ENCODE peak calls at places on chromosomes 12 and 14, in seven cellular contexts. S, K, X, W, P, Z and C are unnamed samples.

GRCh38 chr14:85566603-85567002 is 36.7 kb downstream of the FLRT2 start:
- DNase-seq in W (no peak), K (peak), X (peak), S (no peak), Z (no peak), P (no peak), C (peak)

GRCh38 chr14:96062010-96062409 is 22.8 kb downstream of the C14orf132 start:
- DNase-seq in P (no peak), X (no peak), K (no peak), S (no peak), W (peak), Z (no peak), C (no peak)

GRCh38 chr12:72547593-72547992 is 275.4 kb downstream of the TRHDE start:
- DNase-seq in W (no peak), P (peak), K (no peak), S (no peak), X (no peak), Z (no peak), C (peak)

GRCh38 chr14:25400607-25401206 is 350.8 kb upstream of the STXBP6 start:
- DNase-seq in W (peak), K (peak), Z (peak), S (peak), P (peak), X (peak), C (peak)

GRCh38 chr12:12432373-12432772 is 75.5 kb downstream of the BORCS5 start:
- DNase-seq in K (peak), X (no peak), W (no peak), Z (no peak), S (no peak), P (no peak), C (peak)

GRCh38 chr12:96398422-96399080 is 1.7 kb downstream of the CDK17 start:
- DNase-seq in P (peak), W (no peak), Z (no peak), K (peak), X (peak), S (no peak), C (peak)

GRCh38 chr14:32713856-32714255 is 224.8 kb upstream of the NPAS3 start:
- DNase-seq in Z (no peak), S (no peak), X (no peak), K (no peak), W (no peak), P (no peak), C (no peak)

GRCh38 chr12:116832353-116832752 is 48.9 kb downstream of the HRK start:
- DNase-seq in P (no peak), Z (no peak), K (no peak), W (no peak), S (no peak), X (no peak), C (no peak)

GRCh38 chr12:132227782-132228417 is 83.6 kb downstream of the NOC4L start:
- DNase-seq in X (no peak), K (no peak), S (no peak), Z (no peak), W (no peak), P (no peak), C (no peak)

GRCh38 chr14:75254901-75255300 is 23.7 kb upstream of the FOS start:
- DNase-seq in K (no peak), W (peak), P (peak), S (no peak), Z (no peak), X (peak), C (no peak)

GRCh38 chr12:57520008-57520726 is at the start of gene DDIT3:
- DNase-seq in P (peak), S (peak), Z (peak), W (peak), K (peak), X (peak), C (peak)

GRCh38 chr14:81638656-81639055 is 105.0 kb upstream of the SEL1L start:
- DNase-seq in K (no peak), S (no peak), P (no peak), W (no peak), Z (no peak), X (no peak), C (no peak)

GRCh38 chr12:58306266-58306995 is 365.1 kb downstream of the ATP23 start:
- DNase-seq in P (no peak), X (peak), K (no peak), W (no peak), Z (no peak), S (no peak), C (no peak)

GRCh38 chr14:23660290-23661226 is 24.4 kb downstream of the DHRS2 start:
- DNase-seq in K (no peak), S (no peak), W (peak), P (no peak), Z (no peak), X (no peak), C (no peak)

GRCh38 chr14:98822917-98823316 is 449.1 kb downstream of the BCL11B start:
- DNase-seq in K (no peak), Z (no peak), X (peak), W (no peak), S (no peak), P (peak), C (no peak)

GRCh38 chr14:89214221-89214965 is 202.6 kb downstream of the FOXN3 start:
- DNase-seq in K (no peak), S (peak), P (peak), X (peak), Z (no peak), W (no peak), C (no peak)

GRCh38 chr14:94611179-94611578 is 1.0 kb upstream of the SERPINA3 start:
- DNase-seq in Z (no peak), K (no peak), W (no peak), S (no peak), X (no peak), P (no peak), C (no peak)

GRCh38 chr12:116427200-116427932 is 131.8 kb upstream of the MAP1LC3B2 start:
- DNase-seq in S (no peak), K (peak), Z (peak), W (peak), X (peak), P (peak), C (no peak)

GRCh38 chr12:123660328-123660727 is 10.6 kb upstream of the TCTN2 start:
- DNase-seq in S (no peak), P (no peak), K (peak), Z (no peak), W (no peak), X (peak), C (peak)

GRCh38 chr12:89731614-89732013 is 23.0 kb upstream of the ATP2B1 start:
- DNase-seq in Z (no peak), X (peak), K (peak), S (no peak), P (no peak), W (no peak), C (peak)

GRCh38 chr12:50086148-50086547 is 1.0 kb downstream of the SMARCD1 start:
- DNase-seq in K (no peak), W (no peak), Z (no peak), X (no peak), P (peak), S (no peak), C (no peak)

GRCh38 chr12:62259311-62259992 is 752 bp upstream of the USP15 start:
- DNase-seq in Z (no peak), S (no peak), K (no peak), W (no peak), P (no peak), X (no peak), C (no peak)

GRCh38 chr14:22824711-22825359 is 4.9 kb upstream of the MRPL52 start:
- DNase-seq in X (no peak), Z (no peak), P (peak), W (no peak), K (peak), S (no peak), C (peak)

GRCh38 chr12:6961695-6962284 is 8.7 kb downstream of the PHB2 start:
- DNase-seq in W (peak), X (peak), Z (peak), K (peak), P (peak), S (peak), C (peak)

GRCh38 chr12:89492883-89493282 is 31.7 kb downstream of the GALNT4 start:
- DNase-seq in Z (no peak), K (no peak), P (no peak), W (no peak), S (no peak), X (no peak), C (no peak)

GRCh38 chr12:117867348-117867747 is 101.4 kb downstream of the KSR2 start:
- DNase-seq in X (no peak), K (no peak), Z (no peak), S (no peak), P (no peak), W (no peak), C (no peak)

GRCh38 chr12:124655317-124656213 is 88.2 kb upstream of the NCOR2 start:
- DNase-seq in W (peak), K (peak), P (peak), Z (peak), S (peak), X (peak), C (peak)

GRCh38 chr12:19239616-19240234 is 110.2 kb downstream of the PLEKHA5 start:
- DNase-seq in K (no peak), P (peak), X (no peak), S (no peak), Z (no peak), W (no peak), C (peak)

GRCh38 chr12:109581856-109582255 is 8.3 kb downstream of the MVK start:
- DNase-seq in X (peak), K (peak), P (no peak), S (no peak), W (no peak), Z (no peak), C (peak)

GRCh38 chr12:12267801-12268200 is 957 bp upstream of the LRP6 start:
- DNase-seq in Z (no peak), S (no peak), W (peak), K (no peak), X (no peak), P (peak), C (no peak)

GRCh38 chr12:70645494-70646317 is 8.5 kb upstream of the PTPRB start:
- DNase-seq in X (peak), K (peak), S (no peak), W (peak), Z (no peak), P (peak), C (peak)

GRCh38 chr14:95498622-95499353 is 17.7 kb downstream of the SYNE3 start:
- DNase-seq in P (no peak), K (no peak), W (no peak), X (no peak), S (no peak), Z (no peak), C (peak)

GRCh38 chr14:95527392-95528002 is 7.4 kb upstream of the GLRX5 start:
- DNase-seq in W (no peak), K (peak), X (peak), S (no peak), P (no peak), Z (no peak), C (peak)

GRCh38 chr14:80434574-80435321 is 223.4 kb upstream of the DIO2 start:
- DNase-seq in Z (no peak), S (no peak), X (peak), P (peak), W (peak), K (peak), C (peak)

GRCh38 chr14:54814076-54814475 is 88.5 kb downstream of the GCH1 start:
- DNase-seq in W (peak), X (no peak), P (peak), K (no peak), Z (peak), S (no peak), C (no peak)

GRCh38 chr12:106084048-106084671 is 54.6 kb downstream of the NUAK1 start:
- DNase-seq in Z (peak), K (peak), W (peak), P (peak), S (peak), X (peak), C (peak)

GRCh38 chr12:57008113-57008687 is 1.9 kb upstream of the ZBTB39 start:
- DNase-seq in P (peak), K (peak), S (peak), W (no peak), Z (no peak), X (peak), C (peak)

GRCh38 chr14:59918824-59919581 is 941 bp upstream of the LRRC9 start:
- DNase-seq in X (peak), Z (no peak), P (peak), S (peak), W (no peak), K (peak), C (peak)

GRCh38 chr14:54774824-54775223 is 127.8 kb downstream of the GCH1 start:
- DNase-seq in S (no peak), W (no peak), Z (no peak), X (no peak), P (no peak), K (no peak), C (no peak)

GRCh38 chr14:101598571-101599233 is 37.4 kb downstream of the DIO3 start:
- DNase-seq in W (no peak), X (no peak), K (no peak), P (no peak), Z (no peak), S (no peak), C (no peak)

GRCh38 chr12:5440973-5441372 is 9.1 kb downstream of the NTF3 start:
- DNase-seq in S (no peak), P (no peak), Z (no peak), K (no peak), X (no peak), W (no peak), C (peak)
- H4K8ac ChIP-seq in S (no peak), P (no peak), Z (no peak), K (no peak), X (no peak), W (no peak), C (peak)

DNA sequence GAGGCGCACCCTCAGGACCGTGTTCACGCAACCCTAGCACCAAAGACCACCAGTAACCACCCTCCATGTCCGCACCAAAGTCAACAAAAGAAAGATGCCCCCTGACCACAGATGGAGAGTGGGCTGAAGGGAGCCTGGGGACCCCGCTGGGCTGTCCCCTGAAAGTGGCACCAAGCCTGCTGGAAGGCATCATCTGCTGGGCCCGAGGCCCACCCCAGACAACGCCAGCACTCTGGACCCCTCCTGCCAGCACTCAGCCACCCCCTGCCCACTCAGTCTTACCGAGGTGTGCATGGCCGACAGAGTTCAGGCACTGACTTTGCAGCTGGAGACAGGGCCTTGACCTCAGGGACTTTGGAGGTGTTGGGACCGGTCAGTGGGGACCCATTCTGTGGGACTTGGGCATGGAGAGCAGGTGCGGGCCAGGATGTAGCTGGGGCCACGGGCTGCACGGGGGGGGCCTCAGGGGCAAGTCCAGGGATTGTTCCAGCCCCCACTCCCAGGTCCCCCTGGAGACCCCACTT is 34.4 kb upstream of the TMEM179 start:
- DNase-seq in K (no peak), S (no peak), X (no peak), Z (no peak), W (no peak), P (no peak), C (no peak)
- H4K8ac ChIP-seq in K (no peak), S (no peak), X (no peak), Z (no peak), W (no peak), P (no peak), C (no peak)

DNA sequence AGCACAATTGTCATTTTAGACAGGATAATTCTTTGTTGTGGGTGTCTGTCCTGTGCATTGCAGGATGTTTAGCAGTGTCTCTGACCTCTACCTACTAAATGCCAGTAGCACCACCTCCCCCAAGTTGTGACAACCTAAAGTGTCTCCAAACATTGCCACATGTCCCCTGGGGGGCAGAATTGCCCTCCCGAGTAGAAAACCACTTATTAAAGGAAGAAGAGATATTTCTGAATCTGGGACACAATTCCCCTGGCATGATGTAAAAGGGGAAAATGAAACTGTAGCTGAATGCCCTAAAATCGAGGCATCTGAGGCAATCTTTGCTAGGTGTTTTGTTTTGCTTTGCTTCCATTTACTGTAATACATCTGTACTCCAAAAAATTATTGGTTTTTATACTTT is 116.8 kb upstream of the NAP1L1 start:
- DNase-seq in Z (no peak), P (no peak), W (no peak), K (peak), S (no peak), X (no peak), C (no peak)
- H4K8ac ChIP-seq in Z (no peak), P (no peak), W (no peak), K (no peak), S (no peak), X (no peak), C (no peak)

GRCh38 chr12:26919216-26919555 is 18.6 kb downstream of the INTS13 start:
- DNase-seq in P (no peak), Z (no peak), X (no peak), K (no peak), S (no peak), W (no peak), C (no peak)
- H4K8ac ChIP-seq in P (no peak), Z (no peak), X (no peak), K (no peak), S (no peak), W (no peak), C (no peak)

GRCh38 chr12:78556651-78557050 is 307.9 kb upstream of the SYT1 start:
- DNase-seq in P (no peak), W (no peak), X (no peak), K (no peak), Z (no peak), S (no peak), C (no peak)

GRCh38 chr12:78560633-78561032 is 303.9 kb upstream of the SYT1 start:
- DNase-seq in S (no peak), K (no peak), W (no peak), P (no peak), Z (no peak), X (no peak), C (no peak)

GRCh38 chr12:78559441-78559840 is 305.1 kb upstream of the SYT1 start:
- DNase-seq in X (no peak), K (no peak), P (no peak), S (no peak), W (no peak), Z (no peak), C (peak)

DNA sequence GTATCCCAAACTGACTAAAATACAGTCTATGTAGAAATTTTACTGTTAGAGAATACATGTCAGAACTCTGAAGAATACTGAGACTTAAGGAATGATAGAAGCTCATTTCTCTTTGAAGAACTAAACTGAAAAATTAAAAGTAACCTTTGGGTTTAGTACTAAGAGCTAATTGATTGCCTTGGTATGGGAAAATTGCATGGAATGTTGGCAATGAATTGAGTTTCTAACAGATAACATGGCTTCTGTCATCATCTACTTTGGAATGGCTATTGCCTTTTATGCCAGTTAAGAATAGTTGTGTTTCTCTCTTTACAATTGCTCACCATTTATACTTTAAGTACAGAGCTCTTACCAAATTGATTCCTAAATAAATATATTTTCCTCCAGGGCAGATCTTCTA is 308.8 kb upstream of the SYT1 start:
- DNase-seq in W (no peak), Z (no peak), X (no peak), P (peak), K (no peak), S (no peak), C (no peak)
- H4K8ac ChIP-seq in W (no peak), Z (no peak), X (no peak), P (no peak), K (no peak), S (no peak), C (no peak)

GRCh38 chr14:68208218-68208617 is 388.6 kb downstream of the RAD51B start:
- DNase-seq in Z (no peak), X (no peak), P (no peak), W (no peak), K (no peak), S (no peak), C (no peak)

GRCh38 chr14:68208726-68209125 is 389.1 kb downstream of the RAD51B start:
- DNase-seq in S (no peak), X (no peak), W (no peak), Z (no peak), K (no peak), P (no peak), C (no peak)

GRCh38 chr14:68211886-68212285 is 392.3 kb downstream of the RAD51B start:
- DNase-seq in W (no peak), P (no peak), S (no peak), Z (no peak), K (no peak), X (no peak), C (no peak)

GRCh38 chr14:68211421-68211820 is 391.8 kb downstream of the RAD51B start:
- DNase-seq in K (peak), X (no peak), S (no peak), W (no peak), P (no peak), Z (no peak), C (no peak)

GRCh38 chr14:68210729-68211299 is 391.2 kb downstream of the RAD51B start:
- DNase-seq in X (peak), Z (no peak), W (no peak), S (no peak), K (peak), P (no peak), C (peak)
- H4K8ac ChIP-seq in X (no peak), Z (no peak), W (no peak), S (no peak), K (peak), P (no peak), C (peak)